ENCODE peak calls at places on chromosome 3, in nine cellular contexts. M is stimulated activated CD4-positive, alpha-beta T cell treated with anti-CD3 and anti-CD28 coated beads, Interleukin-1b, Interleukin-23, amount 100 ng/mL, for 1 hour; I is choroid plexus epithelial cell; K is activated CD8-positive, alpha-beta memory T cell treated with anti-CD3 and anti-CD28 coated beads for 48 hours; G is brain microvascular endothelial cell; J is SK-N-SH; C is left ventricle myocardium inferior; D is T-helper 2 cell; X is T-cell. S is an unnamed sample.

GRCh38 chr3:47013231-47013630 is 33.8 kb downstream of the NBEAL2 start:
- DNase-seq in M (no peak), I (no peak), K (no peak), G (no peak), J (no peak), C (no peak), D (no peak), X (no peak), S (no peak)

GRCh38 chr3:42094992-42095391 is 3.8 kb downstream of the TRAK1 start:
- DNase-seq in M (no peak), I (no peak), K (no peak), G (no peak), J (no peak), C (no peak), D (no peak), X (no peak), S (no peak)

GRCh38 chr3:111735271-111735758 is 123.8 kb upstream of the PHLDB2 start:
- DNase-seq in M (no peak), I (peak), K (no peak), G (peak), J (no peak), C (no peak), D (no peak), X (no peak), S (peak)

GRCh38 chr3:84904212-84904611 is 54.6 kb upstream of the CADM2 start:
- DNase-seq in M (no peak), I (no peak), K (no peak), G (no peak), J (no peak), C (no peak), D (no peak), X (no peak), S (no peak)

GRCh38 chr3:110790631-110791030 is 281.0 kb upstream of the NECTIN3 start:
- DNase-seq in M (no peak), I (no peak), K (no peak), G (no peak), J (no peak), C (no peak), D (no peak), X (no peak), S (no peak)

GRCh38 chr3:188796122-188796631 is 375.6 kb upstream of the TPRG1 start:
- DNase-seq in M (no peak), I (peak), K (no peak), G (peak), J (no peak), C (no peak), D (no peak), X (no peak), S (peak)

GRCh38 chr3:48435223-48435595 is 4.7 kb downstream of the CCDC51 start:
- DNase-seq in M (no peak), I (no peak), K (no peak), G (no peak), J (no peak), C (no peak), D (no peak), X (no peak), S (no peak)

GRCh38 chr3:185995352-185995751 is 57.5 kb upstream of the TRA2B start:
- DNase-seq in M (no peak), I (peak), K (no peak), G (peak), J (no peak), C (no peak), D (no peak), X (no peak), S (peak)

GRCh38 chr3:10992017-10992945 is at the start of gene SLC6A1:
- DNase-seq in M (no peak), I (no peak), K (no peak), G (no peak), J (peak), C (no peak), D (no peak), X (no peak), S (no peak)

GRCh38 chr3:120410541-120410940 is 40.3 kb downstream of the FSTL1 start:
- DNase-seq in M (no peak), I (no peak), K (no peak), G (no peak), J (no peak), C (no peak), D (no peak), X (no peak), S (no peak)

GRCh38 chr3:127170794-127171193 is 22.1 kb upstream of the PRR23E start:
- DNase-seq in M (no peak), I (peak), K (no peak), G (peak), J (peak), C (no peak), D (no peak), X (no peak), S (peak)

GRCh38 chr3:108320746-108321350 is 24.5 kb downstream of the HHLA2 start:
- DNase-seq in M (no peak), I (no peak), K (no peak), G (no peak), J (no peak), C (no peak), D (no peak), X (no peak), S (no peak)

GRCh38 chr3:131731709-131732108 is 228.9 kb upstream of the MRPL3 start:
- DNase-seq in M (no peak), I (no peak), K (no peak), G (no peak), J (no peak), C (no peak), D (no peak), X (no peak), S (no peak)

GRCh38 chr3:18189651-18190050 is 235.5 kb downstream of the SATB1 start:
- DNase-seq in M (no peak), I (peak), K (no peak), G (peak), J (peak), C (no peak), D (no peak), X (no peak), S (peak)

GRCh38 chr3:120559228-120560061 is 36.7 kb upstream of the NDUFB4 start:
- DNase-seq in M (no peak), I (peak), K (no peak), G (peak), J (no peak), C (peak), D (no peak), X (no peak), S (peak)

GRCh38 chr3:14328422-14328821 is 74.0 kb upstream of the SLC6A6 start:
- DNase-seq in M (no peak), I (no peak), K (no peak), G (no peak), J (no peak), C (no peak), D (no peak), X (no peak), S (no peak)